ENCODE peak calls at places on chromosomes 5 and 9, in eight cellular contexts. One of them, this sample, is unnamed.

GRCh38 chr5:65854931-65855330 is 71.4 kb upstream of the ERBIN start:
- DNase-seq in NCI-H460: no peak
- DNase-seq in Peyer's patch: no peak
- DNase-seq in AG09309: peak; percentile 52
- DNase-seq in NCI-H1092 treated with DMSO at 0.1 percent for 48 hours: no peak
- DNase-seq in ureter: no peak
- DNase-seq in cardiac fibroblast: peak; percentile 8
- DNase-seq in choroid plexus epithelial cell: no peak
- DNase-seq in this sample: no peak

GRCh38 chr5:1208221-1208742 is 6.9 kb downstream of the SLC6A19 start:
- DNase-seq in NCI-H460: no peak
- DNase-seq in Peyer's patch: no peak
- DNase-seq in AG09309: no peak
- DNase-seq in NCI-H1092 treated with DMSO at 0.1 percent for 48 hours: peak; percentile 14
- DNase-seq in ureter: no peak
- DNase-seq in cardiac fibroblast: no peak
- DNase-seq in choroid plexus epithelial cell: no peak
- DNase-seq in this sample: no peak

GRCh38 chr5:69238760-69239251 is 4.1 kb downstream of the CDK7 start:
- DNase-seq in NCI-H460: peak; percentile 21
- DNase-seq in Peyer's patch: no peak
- DNase-seq in AG09309: peak; percentile 40
- DNase-seq in NCI-H1092 treated with DMSO at 0.1 percent for 48 hours: no peak
- DNase-seq in ureter: no peak
- DNase-seq in cardiac fibroblast: peak; percentile 88
- DNase-seq in choroid plexus epithelial cell: peak; percentile 76
- DNase-seq in this sample: no peak

GRCh38 chr9:88060746-88061145 is 77.5 kb downstream of the SPATA31C2 start:
- DNase-seq in NCI-H460: no peak
- DNase-seq in Peyer's patch: no peak
- DNase-seq in AG09309: no peak
- DNase-seq in NCI-H1092 treated with DMSO at 0.1 percent for 48 hours: no peak
- DNase-seq in ureter: no peak
- DNase-seq in cardiac fibroblast: no peak
- DNase-seq in choroid plexus epithelial cell: no peak
- DNase-seq in this sample: no peak

GRCh38 chr9:76591256-76591950 is 132.4 kb downstream of the GCNT1 start:
- DNase-seq in NCI-H460: no peak
- DNase-seq in Peyer's patch: no peak
- DNase-seq in AG09309: peak; percentile 60
- DNase-seq in NCI-H1092 treated with DMSO at 0.1 percent for 48 hours: no peak
- DNase-seq in ureter: no peak
- DNase-seq in cardiac fibroblast: peak; percentile 48
- DNase-seq in choroid plexus epithelial cell: peak; percentile 69
- DNase-seq in this sample: no peak

GRCh38 chr5:142319560-142320426 is 5.0 kb downstream of the SPRY4 start:
- DNase-seq in NCI-H460: no peak
- DNase-seq in Peyer's patch: no peak
- DNase-seq in AG09309: no peak
- DNase-seq in NCI-H1092 treated with DMSO at 0.1 percent for 48 hours: no peak
- DNase-seq in ureter: no peak
- DNase-seq in cardiac fibroblast: peak; percentile 74
- DNase-seq in choroid plexus epithelial cell: peak; percentile 31
- DNase-seq in this sample: no peak

GRCh38 chr9:12853021-12853420 is 78.2 kb downstream of the LURAP1L start:
- DNase-seq in NCI-H460: no peak
- DNase-seq in Peyer's patch: no peak
- DNase-seq in AG09309: no peak
- DNase-seq in NCI-H1092 treated with DMSO at 0.1 percent for 48 hours: no peak
- DNase-seq in ureter: no peak
- DNase-seq in cardiac fibroblast: no peak
- DNase-seq in choroid plexus epithelial cell: no peak
- DNase-seq in this sample: no peak

GRCh38 chr9:115923903-115924668 is 229.5 kb upstream of the PAPPA start:
- DNase-seq in NCI-H460: peak; percentile 91
- DNase-seq in Peyer's patch: no peak
- DNase-seq in AG09309: peak; percentile 23
- DNase-seq in NCI-H1092 treated with DMSO at 0.1 percent for 48 hours: no peak
- DNase-seq in ureter: peak; percentile 58
- DNase-seq in cardiac fibroblast: peak; percentile 95
- DNase-seq in choroid plexus epithelial cell: peak; percentile 98
- DNase-seq in this sample: no peak

GRCh38 chr5:1510631-1511030 is 13.1 kb downstream of the LPCAT1 start:
- DNase-seq in NCI-H460: no peak
- DNase-seq in Peyer's patch: peak; percentile 37
- DNase-seq in AG09309: no peak
- DNase-seq in NCI-H1092 treated with DMSO at 0.1 percent for 48 hours: no peak
- DNase-seq in ureter: no peak
- DNase-seq in cardiac fibroblast: no peak
- DNase-seq in choroid plexus epithelial cell: no peak
- DNase-seq in this sample: no peak

GRCh38 chr5:111144352-111144930 is 52.3 kb downstream of the WDR36 start:
- DNase-seq in NCI-H460: no peak
- DNase-seq in Peyer's patch: no peak
- DNase-seq in AG09309: no peak
- DNase-seq in NCI-H1092 treated with DMSO at 0.1 percent for 48 hours: no peak
- DNase-seq in ureter: no peak
- DNase-seq in cardiac fibroblast: peak; percentile 56
- DNase-seq in choroid plexus epithelial cell: peak; percentile 53
- DNase-seq in this sample: no peak

GRCh38 chr5:43227655-43228054 is 35.6 kb downstream of the NIM1K start:
- DNase-seq in NCI-H460: peak; percentile 27
- DNase-seq in Peyer's patch: no peak
- DNase-seq in AG09309: peak; percentile 18
- DNase-seq in NCI-H1092 treated with DMSO at 0.1 percent for 48 hours: peak; percentile 3
- DNase-seq in ureter: no peak
- DNase-seq in cardiac fibroblast: peak; percentile 79
- DNase-seq in choroid plexus epithelial cell: peak; percentile 87
- DNase-seq in this sample: no peak

GRCh38 chr5:149962040-149962439 is 1.5 kb downstream of the SLC26A2 start:
- DNase-seq in NCI-H460: no peak
- DNase-seq in Peyer's patch: no peak
- DNase-seq in AG09309: peak; percentile 27
- DNase-seq in NCI-H1092 treated with DMSO at 0.1 percent for 48 hours: peak; percentile 22
- DNase-seq in ureter: no peak
- DNase-seq in cardiac fibroblast: peak; percentile 79
- DNase-seq in choroid plexus epithelial cell: peak; percentile 83
- DNase-seq in this sample: no peak

GRCh38 chr5:9903806-9904205 is 273.7 kb upstream of the TAS2R1 start:
- DNase-seq in NCI-H460: no peak
- DNase-seq in Peyer's patch: no peak
- DNase-seq in AG09309: no peak
- DNase-seq in NCI-H1092 treated with DMSO at 0.1 percent for 48 hours: peak; percentile 51
- DNase-seq in ureter: peak; percentile 24
- DNase-seq in cardiac fibroblast: peak; percentile 59
- DNase-seq in choroid plexus epithelial cell: peak; percentile 71
- DNase-seq in this sample: no peak

GRCh38 chr9:123769723-123770122 is 160.2 kb downstream of the DENND1A start:
- DNase-seq in NCI-H460: no peak
- DNase-seq in Peyer's patch: no peak
- DNase-seq in AG09309: no peak
- DNase-seq in NCI-H1092 treated with DMSO at 0.1 percent for 48 hours: peak; percentile 85
- DNase-seq in ureter: no peak
- DNase-seq in cardiac fibroblast: no peak
- DNase-seq in choroid plexus epithelial cell: no peak
- DNase-seq in this sample: no peak

GRCh38 chr5:54646285-54647101 is 128.9 kb downstream of the SNX18 start:
- DNase-seq in NCI-H460: no peak
- DNase-seq in Peyer's patch: no peak
- DNase-seq in AG09309: no peak
- DNase-seq in NCI-H1092 treated with DMSO at 0.1 percent for 48 hours: peak; percentile 0
- DNase-seq in ureter: peak; percentile 76
- DNase-seq in cardiac fibroblast: peak; percentile 90
- DNase-seq in choroid plexus epithelial cell: peak; percentile 97
- DNase-seq in this sample: no peak

GRCh38 chr9:21744874-21745273 is 57.6 kb upstream of the MTAP start:
- DNase-seq in NCI-H460: no peak
- DNase-seq in Peyer's patch: no peak
- DNase-seq in AG09309: peak; percentile 46
- DNase-seq in NCI-H1092 treated with DMSO at 0.1 percent for 48 hours: no peak
- DNase-seq in ureter: no peak
- DNase-seq in cardiac fibroblast: peak; percentile 91
- DNase-seq in choroid plexus epithelial cell: peak; percentile 73
- DNase-seq in this sample: no peak

GRCh38 chr5:172972557-172972956 is 11.0 kb upstream of the ATP6V0E1 start:
- DNase-seq in NCI-H460: no peak
- DNase-seq in Peyer's patch: no peak
- DNase-seq in AG09309: no peak
- DNase-seq in NCI-H1092 treated with DMSO at 0.1 percent for 48 hours: no peak
- DNase-seq in ureter: no peak
- DNase-seq in cardiac fibroblast: no peak
- DNase-seq in choroid plexus epithelial cell: no peak
- DNase-seq in this sample: no peak

GRCh38 chr9:78707481-78707977 is 410.6 kb downstream of the PSAT1 start:
- DNase-seq in NCI-H460: no peak
- DNase-seq in Peyer's patch: no peak
- DNase-seq in AG09309: peak; percentile 91
- DNase-seq in NCI-H1092 treated with DMSO at 0.1 percent for 48 hours: no peak
- DNase-seq in ureter: no peak
- DNase-seq in cardiac fibroblast: peak; percentile 71
- DNase-seq in choroid plexus epithelial cell: peak; percentile 61
- DNase-seq in this sample: no peak

GRCh38 chr5:40410939-40411635 is 268.6 kb upstream of the PTGER4 start:
- DNase-seq in NCI-H460: peak; percentile 43
- DNase-seq in Peyer's patch: no peak
- DNase-seq in AG09309: no peak
- DNase-seq in NCI-H1092 treated with DMSO at 0.1 percent for 48 hours: no peak
- DNase-seq in ureter: no peak
- DNase-seq in cardiac fibroblast: peak; percentile 73
- DNase-seq in choroid plexus epithelial cell: peak; percentile 87
- DNase-seq in this sample: no peak

GRCh38 chr5:139131062-139131856 is 66.9 kb downstream of the SIL1 start:
- DNase-seq in NCI-H460: no peak
- DNase-seq in Peyer's patch: no peak
- DNase-seq in AG09309: no peak
- DNase-seq in NCI-H1092 treated with DMSO at 0.1 percent for 48 hours: peak; percentile 59
- DNase-seq in ureter: peak; percentile 65
- DNase-seq in cardiac fibroblast: no peak
- DNase-seq in choroid plexus epithelial cell: peak; percentile 71
- DNase-seq in this sample: no peak

GRCh38 chr5:23216345-23216744 is 291.1 kb upstream of the PRDM9 start:
- DNase-seq in NCI-H460: no peak
- DNase-seq in Peyer's patch: no peak
- DNase-seq in AG09309: no peak
- DNase-seq in NCI-H1092 treated with DMSO at 0.1 percent for 48 hours: no peak
- DNase-seq in ureter: no peak
- DNase-seq in cardiac fibroblast: no peak
- DNase-seq in choroid plexus epithelial cell: no peak
- DNase-seq in this sample: no peak

GRCh38 chr9:27626629-27627564 is 53.6 kb upstream of the C9orf72 start:
- DNase-seq in NCI-H460: no peak
- DNase-seq in Peyer's patch: no peak
- DNase-seq in AG09309: no peak
- DNase-seq in NCI-H1092 treated with DMSO at 0.1 percent for 48 hours: no peak
- DNase-seq in ureter: no peak
- DNase-seq in cardiac fibroblast: no peak
- DNase-seq in choroid plexus epithelial cell: no peak
- DNase-seq in this sample: no peak

GRCh38 chr5:146877783-146878470 is 630 bp downstream of the PPP2R2B start:
- DNase-seq in NCI-H460: no peak
- DNase-seq in Peyer's patch: peak; percentile 48
- DNase-seq in AG09309: no peak
- DNase-seq in NCI-H1092 treated with DMSO at 0.1 percent for 48 hours: peak; percentile 42
- DNase-seq in ureter: no peak
- DNase-seq in cardiac fibroblast: peak; percentile 3
- DNase-seq in choroid plexus epithelial cell: no peak
- DNase-seq in this sample: no peak

GRCh38 chr5:45109062-45109461 is 300.3 kb downstream of the MRPS30 start:
- DNase-seq in NCI-H460: no peak
- DNase-seq in Peyer's patch: no peak
- DNase-seq in AG09309: no peak
- DNase-seq in NCI-H1092 treated with DMSO at 0.1 percent for 48 hours: no peak
- DNase-seq in ureter: no peak
- DNase-seq in cardiac fibroblast: no peak
- DNase-seq in choroid plexus epithelial cell: no peak
- DNase-seq in this sample: no peak

GRCh38 chr5:96745025-96745424 is 62.7 kb downstream of the ERAP1 start:
- DNase-seq in NCI-H460: no peak
- DNase-seq in Peyer's patch: no peak
- DNase-seq in AG09309: no peak
- DNase-seq in NCI-H1092 treated with DMSO at 0.1 percent for 48 hours: no peak
- DNase-seq in ureter: no peak
- DNase-seq in cardiac fibroblast: no peak
- DNase-seq in choroid plexus epithelial cell: no peak
- DNase-seq in this sample: no peak

GRCh38 chr5:116970318-116970717 is 395.7 kb upstream of the SEMA6A start:
- DNase-seq in NCI-H460: no peak
- DNase-seq in Peyer's patch: no peak
- DNase-seq in AG09309: no peak
- DNase-seq in NCI-H1092 treated with DMSO at 0.1 percent for 48 hours: peak; percentile 56
- DNase-seq in ureter: no peak
- DNase-seq in cardiac fibroblast: no peak
- DNase-seq in choroid plexus epithelial cell: peak; percentile 1
- DNase-seq in this sample: no peak

GRCh38 chr5:71924980-71925379 is 182.3 kb upstream of the MAP1B start:
- DNase-seq in NCI-H460: peak; percentile 43
- DNase-seq in Peyer's patch: no peak
- DNase-seq in AG09309: no peak
- DNase-seq in NCI-H1092 treated with DMSO at 0.1 percent for 48 hours: peak; percentile 7
- DNase-seq in ureter: no peak
- DNase-seq in cardiac fibroblast: peak; percentile 74
- DNase-seq in choroid plexus epithelial cell: peak; percentile 75
- DNase-seq in this sample: no peak

GRCh38 chr9:33320230-33320567 is 29.9 kb downstream of the NFX1 start:
- DNase-seq in NCI-H460: no peak
- DNase-seq in Peyer's patch: no peak
- DNase-seq in AG09309: no peak
- DNase-seq in NCI-H1092 treated with DMSO at 0.1 percent for 48 hours: no peak
- DNase-seq in ureter: no peak
- DNase-seq in cardiac fibroblast: no peak
- DNase-seq in choroid plexus epithelial cell: no peak
- DNase-seq in this sample: no peak

GRCh38 chr5:108728566-108729305 is 19.0 kb upstream of the FER start:
- DNase-seq in NCI-H460: no peak
- DNase-seq in Peyer's patch: no peak
- DNase-seq in AG09309: no peak
- DNase-seq in NCI-H1092 treated with DMSO at 0.1 percent for 48 hours: no peak
- DNase-seq in ureter: no peak
- DNase-seq in cardiac fibroblast: peak; percentile 33
- DNase-seq in choroid plexus epithelial cell: no peak
- DNase-seq in this sample: no peak

GRCh38 chr5:82092-82491 is 9.9 kb upstream of the PLEKHG4B start:
- DNase-seq in NCI-H460: no peak
- DNase-seq in Peyer's patch: no peak
- DNase-seq in AG09309: no peak
- DNase-seq in NCI-H1092 treated with DMSO at 0.1 percent for 48 hours: no peak
- DNase-seq in ureter: no peak
- DNase-seq in cardiac fibroblast: no peak
- DNase-seq in choroid plexus epithelial cell: peak; percentile 63
- DNase-seq in this sample: peak; percentile 76

This sample was measured in iPS DF 19.7.